ENCODE peak calls at places on chromosomes 4 and X, in four cellular contexts. One of them, this sample, is unnamed.

GRCh38 chr4:139368990-139369389 is 66.7 kb upstream of the NDUFC1 start:
- DNase-seq in mesenchymal stem cell: no peak
- DNase-seq in IMR-90: no peak
- DNase-seq in trophoblast cell: no peak
- DNase-seq in this sample: no peak

GRCh38 chr4:83011779-83012630 is 1.4 kb upstream of the LIN54 start:
- DNase-seq in IMR-90: peak; percentile 24
- DNase-seq in trophoblast cell: peak; percentile 62
- DNase-seq in mesenchymal stem cell: peak; percentile 72
- DNase-seq in this sample: peak; percentile 44

GRCh38 chr4:102247041-102247440 is 98.2 kb downstream of the SLC39A8 start:
- DNase-seq in mesenchymal stem cell: no peak
- DNase-seq in IMR-90: no peak
- DNase-seq in trophoblast cell: no peak
- DNase-seq in this sample: no peak

GRCh38 chr4:152700151-152700550 is 20.4 kb upstream of the TMEM154 start:
- DNase-seq in trophoblast cell: no peak
- DNase-seq in mesenchymal stem cell: no peak
- DNase-seq in IMR-90: no peak
- DNase-seq in this sample: peak; percentile 80

GRCh38 chr4:65791807-65792308 is 121.6 kb upstream of the EPHA5 start:
- DNase-seq in trophoblast cell: no peak
- DNase-seq in mesenchymal stem cell: peak; percentile 12
- DNase-seq in IMR-90: no peak
- DNase-seq in this sample: peak; percentile 43

GRCh38 chrX:105695451-105695850 is 126.9 kb upstream of the NRK start:
- DNase-seq in mesenchymal stem cell: peak; percentile 44
- DNase-seq in trophoblast cell: no peak
- DNase-seq in IMR-90: peak; percentile 20
- DNase-seq in this sample: no peak

GRCh38 chrX:37984880-37985279 is 21.5 kb upstream of the SYTL5 start:
- DNase-seq in IMR-90: no peak
- DNase-seq in trophoblast cell: no peak
- DNase-seq in mesenchymal stem cell: no peak
- DNase-seq in this sample: no peak

GRCh38 chr4:22389240-22389871 is 126.5 kb downstream of the ADGRA3 start:
- DNase-seq in IMR-90: peak; percentile 85
- DNase-seq in trophoblast cell: peak; percentile 41
- DNase-seq in mesenchymal stem cell: peak; percentile 80
- DNase-seq in this sample: peak; percentile 80

GRCh38 chrX:22686138-22686541 is 313.6 kb upstream of the DDX53 start:
- DNase-seq in mesenchymal stem cell: peak; percentile 13
- DNase-seq in trophoblast cell: no peak
- DNase-seq in IMR-90: peak; percentile 73
- DNase-seq in this sample: no peak

GRCh38 chr4:5051692-5052423 is 578 bp downstream of the STK32B start:
- DNase-seq in mesenchymal stem cell: peak; percentile 53
- DNase-seq in trophoblast cell: no peak
- DNase-seq in IMR-90: peak; percentile 35
- DNase-seq in this sample: peak; percentile 18

GRCh38 chr4:13544556-13545393 is 467 bp upstream of the NKX3-2 start:
- DNase-seq in IMR-90: peak; percentile 64
- DNase-seq in trophoblast cell: peak; percentile 16
- DNase-seq in mesenchymal stem cell: peak; percentile 91
- DNase-seq in this sample: peak; percentile 97

GRCh38 chr4:184889683-184890082 is 63.9 kb upstream of the ACSL1 start:
- DNase-seq in IMR-90: no peak
- DNase-seq in trophoblast cell: no peak
- DNase-seq in mesenchymal stem cell: no peak
- DNase-seq in this sample: no peak

GRCh38 chrX:108299101-108299591 is 139.1 kb downstream of the COL4A6 start:
- DNase-seq in trophoblast cell: no peak
- DNase-seq in mesenchymal stem cell: peak; percentile 40
- DNase-seq in IMR-90: peak; percentile 46
- DNase-seq in this sample: no peak

GRCh38 chr4:87698394-87698793 is 48.3 kb downstream of the DMP1 start:
- DNase-seq in trophoblast cell: no peak
- DNase-seq in IMR-90: no peak
- DNase-seq in mesenchymal stem cell: no peak
- DNase-seq in this sample: no peak

GRCh38 chrX:74521961-74522833 is 92.2 kb downstream of the RLIM start:
- DNase-seq in IMR-90: peak; percentile 64
- DNase-seq in trophoblast cell: no peak
- DNase-seq in mesenchymal stem cell: peak; percentile 28
- DNase-seq in this sample: no peak

GRCh38 chrX:136353519-136354095 is 52.8 kb downstream of the ADGRG4 start:
- DNase-seq in IMR-90: no peak
- DNase-seq in mesenchymal stem cell: no peak
- DNase-seq in trophoblast cell: peak; percentile 77
- DNase-seq in this sample: no peak

GRCh38 chr4:186201535-186202230 is 10.3 kb downstream of the CYP4V2 start:
- DNase-seq in mesenchymal stem cell: peak; percentile 17
- DNase-seq in trophoblast cell: peak; percentile 26
- DNase-seq in IMR-90: peak; percentile 40
- DNase-seq in this sample: peak; percentile 71

GRCh38 chr4:124666496-124666895 is 46.0 kb downstream of the ANKRD50 start:
- DNase-seq in IMR-90: no peak
- DNase-seq in trophoblast cell: no peak
- DNase-seq in mesenchymal stem cell: no peak
- DNase-seq in this sample: no peak

GRCh38 chrX:32483534-32484136 is 727.7 kb downstream of the DMD start:
- DNase-seq in trophoblast cell: no peak
- DNase-seq in mesenchymal stem cell: no peak
- DNase-seq in IMR-90: no peak
- DNase-seq in this sample: peak; percentile 7

GRCh38 chr4:99655315-99656081 is 2.1 kb downstream of the C4orf54 start:
- DNase-seq in trophoblast cell: peak; percentile 2
- DNase-seq in IMR-90: peak; percentile 47
- DNase-seq in mesenchymal stem cell: peak; percentile 8
- DNase-seq in this sample: no peak

GRCh38 chrX:18271725-18272124 is 51.0 kb upstream of the BEND2 start:
- DNase-seq in IMR-90: no peak
- DNase-seq in trophoblast cell: no peak
- DNase-seq in mesenchymal stem cell: no peak
- DNase-seq in this sample: no peak

GRCh38 chr4:122914938-122915337 is 7.5 kb downstream of the NUDT6 start:
- DNase-seq in trophoblast cell: no peak
- DNase-seq in IMR-90: peak; percentile 77
- DNase-seq in mesenchymal stem cell: peak; percentile 49
- DNase-seq in this sample: no peak

GRCh38 chrX:151563449-151563848 is at the start of gene PASD1:
- DNase-seq in trophoblast cell: no peak
- DNase-seq in IMR-90: no peak
- DNase-seq in mesenchymal stem cell: no peak
- DNase-seq in this sample: no peak

GRCh38 chr4:138632856-138633255 is 382.7 kb upstream of the NOCT start:
- DNase-seq in mesenchymal stem cell: no peak
- DNase-seq in IMR-90: no peak
- DNase-seq in trophoblast cell: no peak
- DNase-seq in this sample: no peak

GRCh38 chrX:40651620-40652223 is 4.4 kb upstream of the CXorf38 start:
- DNase-seq in trophoblast cell: peak; percentile 46
- DNase-seq in mesenchymal stem cell: peak; percentile 58
- DNase-seq in IMR-90: peak; percentile 65
- DNase-seq in this sample: peak; percentile 41

GRCh38 chr4:55172694-55173287 is 47.4 kb upstream of the KDR start:
- DNase-seq in IMR-90: no peak
- DNase-seq in mesenchymal stem cell: peak; percentile 55
- DNase-seq in trophoblast cell: no peak
- DNase-seq in this sample: peak; percentile 43

GRCh38 chr4:109079177-109079576 is 223.3 kb downstream of the COL25A1 start:
- DNase-seq in IMR-90: peak; percentile 52
- DNase-seq in trophoblast cell: no peak
- DNase-seq in mesenchymal stem cell: peak; percentile 68
- DNase-seq in this sample: no peak

GRCh38 chr4:89303177-89303576 is 4.4 kb downstream of the GPRIN3 start:
- DNase-seq in trophoblast cell: no peak
- DNase-seq in mesenchymal stem cell: peak; percentile 23
- DNase-seq in IMR-90: no peak
- DNase-seq in this sample: no peak

GRCh38 chr4:139300431-139301142 is 718 bp upstream of the NAA15 start:
- DNase-seq in mesenchymal stem cell: peak; percentile 81
- DNase-seq in trophoblast cell: peak; percentile 45
- DNase-seq in IMR-90: peak; percentile 72
- DNase-seq in this sample: peak; percentile 67

GRCh38 chr4:87116230-87116629 is 104.2 kb downstream of the KLHL8 start:
- DNase-seq in trophoblast cell: no peak
- DNase-seq in mesenchymal stem cell: no peak
- DNase-seq in IMR-90: no peak
- DNase-seq in this sample: no peak

GRCh38 chr4:165433529-165433928 is 54.7 kb downstream of the CPE start:
- DNase-seq in mesenchymal stem cell: no peak
- DNase-seq in IMR-90: no peak
- DNase-seq in trophoblast cell: no peak
- DNase-seq in this sample: no peak

GRCh38 chr4:161949941-161950725 is 213.7 kb downstream of the FSTL5 start:
- DNase-seq in IMR-90: peak; percentile 49
- DNase-seq in trophoblast cell: peak; percentile 78
- DNase-seq in mesenchymal stem cell: peak; percentile 21
- DNase-seq in this sample: no peak

GRCh38 chr4:68002906-68003305 is 39.6 kb upstream of the TMPRSS11A start:
- DNase-seq in IMR-90: no peak
- DNase-seq in mesenchymal stem cell: no peak
- DNase-seq in trophoblast cell: no peak
- DNase-seq in this sample: no peak

GRCh38 chr4:110589297-110589696 is 33.6 kb downstream of the PITX2 start:
- DNase-seq in trophoblast cell: no peak
- DNase-seq in mesenchymal stem cell: peak; percentile 10
- DNase-seq in IMR-90: peak; percentile 11
- DNase-seq in this sample: no peak

GRCh38 chr4:67714248-67714583 is 13.3 kb upstream of the UBA6 start:
- DNase-seq in IMR-90: no peak
- DNase-seq in mesenchymal stem cell: peak; percentile 63
- DNase-seq in trophoblast cell: no peak
- DNase-seq in this sample: peak; percentile 55

GRCh38 chrX:51459125-51459524 is 37.3 kb downstream of the NUDT11 start:
- DNase-seq in mesenchymal stem cell: peak; percentile 18
- DNase-seq in trophoblast cell: peak; percentile 1
- DNase-seq in IMR-90: peak; percentile 13
- DNase-seq in this sample: peak; percentile 44

GRCh38 chr4:73869130-73870055 is at the start of gene CXCL1:
- DNase-seq in mesenchymal stem cell: peak; percentile 81
- DNase-seq in trophoblast cell: no peak
- DNase-seq in IMR-90: no peak
- DNase-seq in this sample: peak; percentile 44

GRCh38 chr4:112083587-112084347 is 61.5 kb upstream of the FAM241A start:
- DNase-seq in trophoblast cell: no peak
- DNase-seq in IMR-90: peak; percentile 31
- DNase-seq in mesenchymal stem cell: peak; percentile 49
- DNase-seq in this sample: no peak

GRCh38 chrX:133953078-133953477 is 32.3 kb downstream of the GPC3 start:
- DNase-seq in IMR-90: no peak
- DNase-seq in trophoblast cell: no peak
- DNase-seq in mesenchymal stem cell: no peak
- DNase-seq in this sample: no peak
- H2AK5ac ChIP-seq in IMR-90: no peak overlapping the region
- H2AK5ac ChIP-seq in trophoblast cell: no peak overlapping the region
- H2AK5ac ChIP-seq in mesenchymal stem cell: no peak overlapping the region
- H2AK5ac ChIP-seq in this sample: no peak overlapping the region

GRCh38 chr4:158721680-158722079 is 1.5 kb downstream of the PPID start:
- DNase-seq in trophoblast cell: no peak
- DNase-seq in IMR-90: no peak
- DNase-seq in mesenchymal stem cell: no peak
- DNase-seq in this sample: no peak

GRCh38 chr4:158728256-158728655 is 5.1 kb upstream of the PPID start:
- DNase-seq in mesenchymal stem cell: no peak
- DNase-seq in trophoblast cell: no peak
- DNase-seq in IMR-90: no peak
- DNase-seq in this sample: no peak

GRCh38 chr4:158722291-158722916 is 792 bp downstream of the PPID start:
- DNase-seq in trophoblast cell: no peak
- DNase-seq in mesenchymal stem cell: peak; percentile 55
- DNase-seq in IMR-90: peak; percentile 48
- DNase-seq in this sample: peak; percentile 73

GRCh38 chr4:158724647-158725046 is 1.5 kb upstream of the PPID start:
- DNase-seq in IMR-90: no peak
- DNase-seq in trophoblast cell: no peak
- DNase-seq in mesenchymal stem cell: no peak
- DNase-seq in this sample: no peak

GRCh38 chr4:158722917-158723793 is at the start of gene PPID:
- DNase-seq in trophoblast cell: peak; percentile 80
- DNase-seq in IMR-90: peak; percentile 70
- DNase-seq in mesenchymal stem cell: peak; percentile 82
- DNase-seq in this sample: peak; percentile 89
- H2AK5ac ChIP-seq in trophoblast cell: no peak within 1 kb of the TSS
- H2AK5ac ChIP-seq in IMR-90: peak within 1 kb of the TSS; percentile 10
- H2AK5ac ChIP-seq in mesenchymal stem cell: no peak within 1 kb of the TSS
- H2AK5ac ChIP-seq in this sample: no peak within 1 kb of the TSS

DNA sequence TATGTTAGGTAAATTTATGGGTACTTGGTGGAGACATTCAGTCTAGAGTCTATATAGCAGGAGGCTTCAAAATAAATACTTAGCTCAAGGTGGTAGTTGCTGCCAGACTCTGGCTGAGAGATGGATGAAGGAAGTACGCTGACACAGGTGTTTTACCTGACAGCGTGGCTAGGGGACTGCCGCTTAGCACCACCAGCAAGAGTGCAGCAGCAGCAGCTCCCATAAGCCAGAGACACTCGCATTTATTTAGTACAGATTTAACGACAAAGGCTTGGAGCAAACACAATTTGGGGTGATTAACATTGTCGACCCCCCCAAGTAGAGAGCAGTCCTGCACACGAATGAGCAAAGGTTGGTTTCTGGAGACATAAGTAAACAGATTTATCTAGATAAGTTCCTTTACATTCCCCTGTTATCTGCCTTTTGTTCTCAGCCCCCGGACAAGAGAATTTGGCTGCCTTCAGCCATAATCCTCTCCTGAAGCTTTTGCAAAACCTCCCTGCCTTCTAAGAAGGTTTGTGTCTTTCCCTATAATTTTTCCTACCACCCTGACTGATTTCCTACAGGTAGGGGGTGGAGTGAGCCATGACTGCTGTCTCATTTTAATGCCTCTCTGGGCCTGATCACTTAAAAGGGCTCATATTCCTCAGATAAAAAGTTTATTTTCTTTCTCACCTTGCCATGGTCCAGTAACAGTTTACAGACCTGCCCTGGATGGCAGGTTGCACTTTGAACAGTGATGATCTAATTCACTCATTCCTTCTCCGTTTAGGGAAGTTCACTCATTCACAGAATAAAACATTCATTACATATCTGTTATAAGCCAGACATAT is 64.6 kb downstream of the RHOH start:
- DNase-seq in IMR-90: no peak
- DNase-seq in mesenchymal stem cell: no peak
- DNase-seq in trophoblast cell: no peak
- DNase-seq in this sample: peak; percentile 69
- H2AK5ac ChIP-seq in IMR-90: no peak overlapping the region
- H2AK5ac ChIP-seq in mesenchymal stem cell: no peak overlapping the region
- H2AK5ac ChIP-seq in trophoblast cell: no peak overlapping the region
- H2AK5ac ChIP-seq in this sample: no peak overlapping the region

DNA sequence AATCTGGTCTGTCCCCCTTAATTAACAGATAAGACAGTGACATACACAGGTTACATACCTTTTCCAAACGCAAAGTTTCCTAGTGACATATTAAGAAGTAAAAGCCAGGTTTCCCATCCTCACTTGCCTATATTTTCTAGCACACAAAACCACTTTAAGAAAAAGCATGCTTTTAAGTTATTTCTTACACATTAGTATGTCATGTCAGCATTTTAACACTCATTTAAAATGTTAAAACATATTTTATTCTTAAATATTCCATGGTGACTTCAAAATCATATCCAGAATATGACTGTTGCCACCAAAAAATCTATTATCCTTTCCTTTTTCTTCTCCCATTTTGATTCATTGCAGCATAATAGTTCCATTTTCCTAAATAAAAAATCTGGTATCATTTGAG is 1830.2 kb downstream of the STIM2 start:
- DNase-seq in mesenchymal stem cell: no peak
- DNase-seq in IMR-90: no peak
- DNase-seq in trophoblast cell: no peak
- DNase-seq in this sample: no peak
- H2AK5ac ChIP-seq in mesenchymal stem cell: no peak overlapping the region
- H2AK5ac ChIP-seq in IMR-90: no peak overlapping the region
- H2AK5ac ChIP-seq in trophoblast cell: no peak overlapping the region
- H2AK5ac ChIP-seq in this sample: no peak overlapping the region

This sample was measured in mesendoderm.